ENCODE peak calls at places on chromosome 7, in seven cellular contexts. S is GM13976; J is cardiac muscle cell; L is activated naive CD4-positive, alpha-beta T cell treated with anti-CD3 and anti-CD28 coated beads, Interleukin-2, amount 10 ng/mL, durations not matched to agents 7 days and 5 days; X is HCT116; F is hypothalamus; Q is EL. T is an unnamed sample.

GRCh38 chr7:64555046-64555445 is 7.8 kb downstream of the ZNF680 start:
- DNase-seq in S (no peak), J (no peak), L (no peak), X (no peak), F (no peak), Q (no peak), T (no peak)

GRCh38 chr7:132035517-132036362 is 479.3 kb upstream of the PODXL start:
- DNase-seq in S (no peak), J (peak), L (no peak), X (no peak), F (no peak), Q (no peak), T (no peak)

GRCh38 chr7:158963780-158964222 is 107.4 kb downstream of the DYNC2I1 start:
- DNase-seq in S (no peak), J (no peak), L (no peak), X (no peak), F (no peak), Q (no peak), T (no peak)

GRCh38 chr7:87715511-87715910 is 87.3 kb downstream of the RUNDC3B start:
- DNase-seq in S (no peak), J (no peak), L (no peak), X (no peak), F (no peak), Q (no peak), T (no peak)

GRCh38 chr7:24779283-24779655 is 22.0 kb upstream of the GSDME start:
- DNase-seq in S (no peak), J (no peak), L (no peak), X (no peak), F (no peak), Q (no peak), T (no peak)

GRCh38 chr7:108280136-108280535 is 150.0 kb upstream of the LAMB4 start:
- DNase-seq in S (no peak), J (no peak), L (no peak), X (no peak), F (no peak), Q (no peak), T (no peak)

GRCh38 chr7:39673868-39674267 is 50.5 kb downstream of the RALA start:
- DNase-seq in S (no peak), J (no peak), L (no peak), X (no peak), F (no peak), Q (no peak), T (no peak)

GRCh38 chr7:42693722-42694121 is 218.1 kb downstream of the C7orf25 start:
- DNase-seq in S (no peak), J (no peak), L (no peak), X (no peak), F (no peak), Q (no peak), T (no peak)

GRCh38 chr7:113452245-113452644 is 333.9 kb upstream of the SMIM30 start:
- DNase-seq in S (no peak), J (no peak), L (no peak), X (no peak), F (no peak), Q (no peak), T (no peak)

GRCh38 chr7:127226685-127227374 is 25.9 kb downstream of the GRM8 start:
- DNase-seq in S (no peak), J (no peak), L (no peak), X (no peak), F (no peak), Q (no peak), T (no peak)

GRCh38 chr7:157111311-157111710 is 27.4 kb upstream of the UBE3C start:
- DNase-seq in S (no peak), J (no peak), L (no peak), X (no peak), F (no peak), Q (no peak), T (no peak)